ENCODE peak calls at places on chromosomes 4 and X, in five cellular contexts. R, C, Z, L and O are unnamed samples.

GRCh38 chrX:20388594-20388993 is 121.9 kb upstream of the RPS6KA3 start:
- DNase-seq in C (no peak), Z (no peak), R (no peak), L (no peak), O (no peak)

GRCh38 chr4:28313729-28314713 is 1453.4 kb downstream of the STIM2 start:
- DNase-seq in C (no peak), R (no peak), L (no peak), Z (no peak), O (no peak)

GRCh38 chr4:88202443-88202842 is 44.0 kb upstream of the ABCG2 start:
- DNase-seq in R (no peak), Z (no peak), C (no peak), L (no peak), O (no peak)

GRCh38 chr4:95585016-95585695 is 36.4 kb upstream of the UNC5C start:
- DNase-seq in Z (no peak), C (no peak), R (no peak), L (no peak), O (no peak)

GRCh38 chr4:117284736-117285135 is 199.4 kb upstream of the TRAM1L1 start:
- DNase-seq in Z (no peak), L (no peak), R (no peak), C (no peak), O (no peak)

GRCh38 chrX:135591871-135592270 is 71.4 kb downstream of the INTS6L start:
- DNase-seq in C (no peak), R (no peak), L (no peak), Z (no peak), O (no peak)

GRCh38 chr4:153204247-153205027 is at the start of gene TRIM2:
- DNase-seq in Z (no peak), C (no peak), R (peak), L (peak), O (peak)

GRCh38 chr4:6178757-6179156 is 21.6 kb downstream of the JAKMIP1 start:
- DNase-seq in R (no peak), C (no peak), L (no peak), Z (no peak), O (no peak)

GRCh38 chr4:139841464-139842195 is 176.0 kb downstream of the MGST2 start:
- DNase-seq in R (no peak), L (peak), C (no peak), Z (no peak), O (peak)

GRCh38 chr4:1137850-1138249 is 24.5 kb upstream of the RNF212 start:
- DNase-seq in R (no peak), L (no peak), Z (no peak), C (no peak), O (no peak)

GRCh38 chrX:132433001-132433400 is 55.8 kb downstream of the MBNL3 start:
- DNase-seq in L (peak), C (peak), R (no peak), Z (no peak), O (no peak)

GRCh38 chrX:102339312-102340298 is 92.6 kb downstream of the NXF2 start:
- DNase-seq in C (no peak), Z (no peak), R (no peak), L (no peak), O (no peak)

GRCh38 chrX:48972214-48973164 is 845 bp upstream of the KCND1 start:
- DNase-seq in Z (no peak), C (peak), R (peak), L (peak), O (peak)

GRCh38 chr4:76198411-76199237 is 15.0 kb downstream of the SCARB2 start:
- DNase-seq in L (no peak), R (no peak), C (no peak), Z (peak), O (peak)

GRCh38 chr4:61443813-61444510 is 243.8 kb downstream of the ADGRL3 start:
- DNase-seq in Z (no peak), R (no peak), C (no peak), L (peak), O (no peak)

GRCh38 chr4:55125087-55125721 is at the start of gene KDR:
- DNase-seq in L (no peak), Z (no peak), C (peak), R (peak), O (peak)

GRCh38 chr4:17024430-17024829 is 126.0 kb upstream of the LDB2 start:
- DNase-seq in R (no peak), L (no peak), Z (no peak), C (no peak), O (no peak)

GRCh38 chrX:103716967-103717366 is 6.3 kb downstream of the TMEM31 start:
- DNase-seq in C (no peak), R (no peak), Z (no peak), L (no peak), O (no peak)

GRCh38 chr4:173119818-173120217 is 48.8 kb upstream of the GALNT7 start:
- DNase-seq in L (no peak), Z (no peak), R (no peak), C (no peak), O (no peak)

GRCh38 chr4:165723051-165723805 is 149.8 kb upstream of the TLL1 start:
- DNase-seq in C (no peak), R (no peak), L (no peak), Z (no peak), O (no peak)

GRCh38 chrX:2677764-2678163 is 13.3 kb upstream of the CD99 start:
- DNase-seq in R (no peak), Z (no peak), C (no peak), L (no peak), O (no peak)

GRCh38 chr4:3366893-3367775 is 74.3 kb downstream of the RGS12 start:
- DNase-seq in Z (no peak), L (no peak), C (no peak), R (peak), O (no peak)

DNA sequence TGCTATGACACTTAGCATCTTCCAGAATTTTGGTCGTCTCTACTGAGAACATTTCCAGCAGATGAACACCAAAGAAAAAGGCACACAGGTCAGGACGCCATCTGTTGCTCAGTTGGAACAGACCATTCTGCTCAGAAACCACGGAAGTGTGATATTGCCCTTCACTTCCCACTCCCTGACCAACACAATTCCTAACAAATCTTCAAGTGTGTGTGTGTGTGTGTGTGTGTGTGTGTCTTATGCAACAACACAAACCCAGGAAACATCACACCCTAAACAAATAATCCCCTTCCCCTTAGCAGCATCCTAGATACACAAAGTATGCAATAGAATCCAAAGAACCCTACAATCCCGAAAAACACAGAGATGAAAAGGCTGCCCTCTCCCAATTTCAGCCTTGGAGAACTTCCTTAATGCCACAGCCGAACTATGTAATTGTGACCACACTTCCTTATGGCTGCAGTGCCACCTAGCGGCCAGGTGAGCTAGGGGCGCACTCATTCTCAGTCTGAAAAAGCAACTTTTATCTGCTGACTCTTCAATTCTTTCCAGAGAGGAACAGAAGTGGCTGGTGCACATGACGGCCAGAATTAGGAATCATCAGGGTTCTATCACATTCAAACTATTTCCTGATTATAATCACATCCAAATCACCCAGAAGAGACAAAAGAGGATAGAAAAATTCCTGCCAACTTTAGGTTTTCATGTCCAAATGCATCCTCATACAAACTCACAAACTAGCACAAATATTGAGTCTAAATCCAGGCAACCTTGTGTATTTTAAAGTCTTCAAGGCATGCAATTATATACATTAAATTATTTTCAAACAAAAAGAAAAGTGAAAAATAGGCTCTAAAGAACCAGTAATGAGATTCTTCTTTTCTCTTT is 165.0 kb downstream of the DHX15 start:
- DNase-seq in C (peak), L (peak), R (peak), Z (peak), O (peak)
- TF ChIP-seq SUZ12 in C (no peak), L (no peak), R (no peak), Z (no peak), O (no peak)

GRCh38 chr4:22055954-22056353 is 107.4 kb upstream of the KCNIP4 start:
- DNase-seq in R (no peak), Z (no peak), C (no peak), L (no peak), O (no peak)

GRCh38 chr4:22047793-22048192 is 99.2 kb upstream of the KCNIP4 start:
- DNase-seq in L (no peak), R (no peak), Z (no peak), C (no peak), O (no peak)

GRCh38 chr4:22048326-22048725 is 99.8 kb upstream of the KCNIP4 start:
- DNase-seq in C (no peak), R (no peak), Z (no peak), L (no peak), O (no peak)

DNA sequence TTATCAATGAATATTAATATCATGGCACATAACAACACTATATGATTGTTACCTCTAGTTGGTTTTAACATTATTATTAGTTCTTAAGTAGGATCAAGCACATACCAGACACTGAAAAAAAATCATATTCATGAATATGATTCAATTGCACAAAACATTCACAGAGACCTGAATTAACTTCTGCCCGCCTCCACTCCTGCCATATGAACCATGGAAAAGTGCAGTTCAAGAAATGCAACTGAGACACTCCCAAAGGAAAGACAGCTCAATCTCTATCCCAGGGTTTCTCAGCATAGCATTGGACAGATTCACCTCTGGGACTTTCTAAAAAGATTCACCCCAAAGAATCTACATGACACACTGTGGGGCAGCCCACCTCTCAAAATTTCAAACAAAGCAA is 103.5 kb upstream of the KCNIP4 start:
- DNase-seq in Z (no peak), R (no peak), L (no peak), C (no peak), O (no peak)
- TF ChIP-seq SUZ12 in Z (no peak), R (no peak), L (no peak), C (no peak), O (no peak)

GRCh38 chr4:104446431-104446925 is 48.2 kb downstream of the CXXC4 start:
- DNase-seq in R (no peak), L (no peak), Z (no peak), C (no peak), O (no peak)
- TF ChIP-seq SUZ12 in R (no peak), L (no peak), Z (no peak), C (no peak), O (no peak)

DNA sequence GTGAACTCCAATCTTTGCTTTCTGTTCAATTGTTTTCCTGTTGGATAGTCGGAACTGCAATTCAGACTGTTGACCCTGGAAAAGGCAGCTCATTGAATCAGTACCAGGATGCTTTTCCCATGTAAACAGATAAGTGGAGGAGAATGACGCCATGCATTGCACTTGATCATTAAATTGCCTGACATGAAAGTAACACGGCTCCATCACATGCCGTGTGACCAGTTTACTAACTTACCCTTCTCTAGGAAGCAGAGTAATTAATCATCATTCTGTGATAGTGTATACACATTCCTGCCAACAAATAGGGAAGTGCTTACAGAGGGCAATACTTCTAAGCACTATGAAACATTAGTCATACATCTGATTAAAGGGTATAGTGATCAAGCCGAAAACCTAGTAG is 101.4 kb downstream of the PPARGC1A start:
- DNase-seq in C (no peak), Z (no peak), R (no peak), L (peak), O (no peak)
- TF ChIP-seq SUZ12 in C (no peak), Z (no peak), R (no peak), L (no peak), O (no peak)

DNA sequence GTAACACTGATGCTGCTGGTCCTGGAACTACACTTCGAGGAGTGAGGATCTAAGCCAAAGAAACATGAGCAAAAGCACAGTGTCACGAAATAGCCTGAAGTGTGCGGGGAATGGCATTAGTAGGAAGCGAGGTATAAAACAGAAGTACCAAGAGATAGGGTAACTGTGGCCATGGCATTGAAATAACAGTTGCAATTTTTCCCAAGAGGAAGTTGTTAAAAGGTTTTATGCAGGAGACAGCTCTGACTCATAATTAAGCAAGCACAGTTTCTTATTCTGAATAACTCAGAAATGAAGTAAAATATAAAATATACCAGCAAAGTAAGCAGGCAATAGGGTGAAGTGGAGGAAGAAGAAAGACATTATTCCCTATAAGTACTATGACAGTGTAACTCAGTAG is 90.3 kb upstream of the TMEM150C start:
- DNase-seq in Z (no peak), L (no peak), C (no peak), R (no peak), O (no peak)
- TF ChIP-seq SUZ12 in Z (no peak), L (no peak), C (no peak), R (no peak), O (no peak)

GRCh38 chrX:9447906-9448305 is 17.0 kb upstream of the TBL1X start:
- DNase-seq in C (no peak), L (no peak), Z (no peak), R (no peak), O (no peak)
- TF ChIP-seq SUZ12 in C (no peak), L (no peak), Z (no peak), R (no peak), O (no peak)

GRCh38 chr4:2277956-2278355 is 16.0 kb upstream of the MXD4 start:
- DNase-seq in R (no peak), C (no peak), Z (no peak), L (no peak), O (no peak)

GRCh38 chr4:2274320-2275043 is 12.6 kb upstream of the MXD4 start:
- DNase-seq in Z (no peak), L (no peak), R (no peak), C (no peak), O (no peak)

GRCh38 chr4:2275546-2276251 is 13.8 kb upstream of the MXD4 start:
- DNase-seq in L (no peak), C (no peak), R (no peak), Z (no peak), O (no peak)

GRCh38 chr4:2273657-2274319 is 11.9 kb upstream of the MXD4 start:
- DNase-seq in Z (no peak), L (no peak), R (no peak), C (no peak), O (no peak)

GRCh38 chr4:2276581-2277325 is 14.8 kb upstream of the MXD4 start:
- DNase-seq in C (no peak), R (no peak), Z (no peak), L (no peak), O (no peak)
- TF ChIP-seq SUZ12 in C (no peak), R (no peak), Z (no peak), L (no peak), O (no peak)

DNA sequence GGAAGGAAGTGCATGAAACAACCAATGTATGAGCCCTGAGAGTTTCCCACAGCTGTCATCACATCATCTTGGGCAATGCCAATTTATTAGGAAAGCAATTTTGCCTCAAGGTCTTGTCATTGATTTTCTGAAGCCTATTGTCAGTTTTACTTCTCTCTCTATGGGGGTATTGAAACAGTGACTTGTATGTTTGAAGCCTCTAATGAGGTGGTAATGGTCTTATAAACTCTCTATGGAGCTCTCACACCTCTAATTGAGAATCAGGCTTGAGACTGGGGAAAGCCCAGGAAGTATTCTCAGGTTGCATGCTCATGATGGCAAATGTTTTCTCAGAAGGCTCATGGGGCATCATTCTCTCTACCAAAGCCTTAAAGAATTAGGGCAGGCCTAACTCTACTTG is 308.2 kb upstream of the EMCN start:
- DNase-seq in Z (peak), C (no peak), L (no peak), R (no peak), O (no peak)
- TF ChIP-seq SUZ12 in Z (no peak), C (no peak), L (no peak), R (no peak), O (no peak)

GRCh38 chr4:74547042-74547441 is 102.1 kb downstream of the AREG start:
- DNase-seq in L (no peak), C (no peak), R (no peak), Z (no peak), O (no peak)

GRCh38 chr4:74546020-74546419 is 101.1 kb downstream of the AREG start:
- DNase-seq in L (no peak), Z (no peak), R (no peak), C (no peak), O (no peak)

GRCh38 chr4:74543983-74544382 is 99.0 kb downstream of the AREG start:
- DNase-seq in C (no peak), Z (no peak), L (no peak), R (no peak), O (no peak)

GRCh38 chr4:74544655-74545361 is 99.9 kb downstream of the AREG start:
- DNase-seq in L (peak), Z (no peak), C (no peak), R (no peak), O (no peak)

DNA sequence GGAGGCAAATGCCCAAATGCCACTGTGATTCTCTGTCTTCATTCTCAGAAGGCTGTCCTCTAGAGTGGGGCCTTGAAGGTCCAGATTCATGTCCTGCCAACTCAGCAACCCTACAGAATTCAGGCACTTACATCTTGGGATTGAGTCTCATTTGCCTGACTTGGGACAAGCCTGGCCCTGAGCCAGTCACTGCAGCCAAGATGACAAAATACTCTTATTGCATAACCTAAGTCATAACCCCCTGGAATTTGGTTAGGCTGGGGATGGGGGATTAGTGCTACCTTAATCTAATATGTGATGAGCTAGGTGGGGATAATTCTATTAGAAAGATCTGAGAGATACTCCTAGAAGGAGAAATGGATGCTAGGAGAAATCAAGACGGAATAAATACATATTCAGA is 100.6 kb downstream of the AREG start:
- DNase-seq in L (no peak), R (no peak), Z (no peak), C (no peak), O (no peak)
- TF ChIP-seq SUZ12 in L (no peak), R (no peak), Z (no peak), C (no peak), O (no peak)